ENCODE peak calls at places on chromosomes 16 and 17, in six cellular contexts. X is K562, P is HepG2, C is GM12878, A is NT2/D1, J is H1. F is an unnamed sample.

GRCh38 chr16:24845726-24846547 is at the start of gene SLC5A11:
- DNase-seq in X (no peak), P (peak; percentile 80), C (no peak), A (no peak), J (no peak), F (no peak)

GRCh38 chr16:72291121-72291520 is 119.2 kb upstream of the PMFBP1 start:
- DNase-seq in X (no peak), P (no peak), C (no peak), A (no peak), J (no peak), F (peak; percentile 44)

GRCh38 chr17:31877911-31878702 is 19.1 kb upstream of the COPRS start:
- DNase-seq in X (no peak), P (no peak), C (no peak), A (no peak), J (no peak), F (no peak)

GRCh38 chr17:40437095-40437732 is 6.0 kb upstream of the IGFBP4 start:
- DNase-seq in X (peak; percentile 69), P (no peak), C (no peak), A (no peak), J (no peak), F (no peak)

GRCh38 chr17:45705123-45706009 is 78.8 kb upstream of the CRHR1 start:
- DNase-seq in X (peak; percentile 20), P (peak; percentile 77), C (no peak), A (no peak), J (no peak), F (peak; percentile 91)

GRCh38 chr17:21039839-21040575 is 2.8 kb downstream of the USP22 start:
- DNase-seq in X (no peak), P (peak; percentile 70), C (no peak), A (no peak), J (no peak), F (peak; percentile 53)

GRCh38 chr17:31537558-31537957 is 146.1 kb downstream of the RAB11FIP4 start:
- DNase-seq in X (no peak), P (no peak), C (no peak), A (no peak), J (no peak), F (no peak)

GRCh38 chr16:89115216-89115949 is 21.7 kb downstream of the ACSF3 start:
- DNase-seq in X (peak; percentile 57), P (no peak), C (peak; percentile 67), A (no peak), J (no peak), F (no peak)

GRCh38 chr16:85193876-85194275 is 81.6 kb upstream of the CIBAR2 start:
- DNase-seq in X (no peak), P (no peak), C (no peak), A (no peak), J (no peak), F (no peak)

GRCh38 chr17:57999496-58000017 is 7.5 kb downstream of the SRSF1 start:
- DNase-seq in X (no peak), P (peak; percentile 76), C (peak; percentile 55), A (no peak), J (no peak), F (peak; percentile 80)

GRCh38 chr16:5016967-5017677 is 16.6 kb downstream of the NAGPA start:
- DNase-seq in X (no peak), P (no peak), C (no peak), A (no peak), J (no peak), F (no peak)

GRCh38 chr16:31352344-31353115 is 2.4 kb upstream of the ITGAX start:
- DNase-seq in X (no peak), P (no peak), C (no peak), A (no peak), J (no peak), F (no peak)

GRCh38 chr16:89140401-89140800 is 31.1 kb upstream of the CDH15 start:
- DNase-seq in X (no peak), P (no peak), C (no peak), A (no peak), J (no peak), F (no peak)

GRCh38 chr16:66479661-66480264 is 52.7 kb downstream of the BEAN1 start:
- DNase-seq in X (no peak), P (no peak), C (no peak), A (no peak), J (no peak), F (no peak)

GRCh38 chr16:88329726-88330700 is 52.7 kb upstream of the ZNF469 start:
- DNase-seq in X (no peak), P (no peak), C (no peak), A (no peak), J (no peak), F (no peak)

GRCh38 chr17:48344241-48344640 is 85.8 kb downstream of the SKAP1 start:
- DNase-seq in X (no peak), P (no peak), C (no peak), A (no peak), J (no peak), F (no peak)

GRCh38 chr16:26550111-26550610 is 516.6 kb upstream of the C16orf82 start:
- DNase-seq in X (no peak), P (no peak), C (no peak), A (peak; percentile 13), J (no peak), F (no peak)

GRCh38 chr17:74935585-74936469 is at the start of gene OTOP3:
- DNase-seq in X (no peak), P (no peak), C (no peak), A (no peak), J (no peak), F (no peak)

GRCh38 chr16:27225536-27226360 is 22.4 kb downstream of the KDM8 start:
- DNase-seq in X (no peak), P (no peak), C (no peak), A (no peak), J (no peak), F (no peak)

DNA sequence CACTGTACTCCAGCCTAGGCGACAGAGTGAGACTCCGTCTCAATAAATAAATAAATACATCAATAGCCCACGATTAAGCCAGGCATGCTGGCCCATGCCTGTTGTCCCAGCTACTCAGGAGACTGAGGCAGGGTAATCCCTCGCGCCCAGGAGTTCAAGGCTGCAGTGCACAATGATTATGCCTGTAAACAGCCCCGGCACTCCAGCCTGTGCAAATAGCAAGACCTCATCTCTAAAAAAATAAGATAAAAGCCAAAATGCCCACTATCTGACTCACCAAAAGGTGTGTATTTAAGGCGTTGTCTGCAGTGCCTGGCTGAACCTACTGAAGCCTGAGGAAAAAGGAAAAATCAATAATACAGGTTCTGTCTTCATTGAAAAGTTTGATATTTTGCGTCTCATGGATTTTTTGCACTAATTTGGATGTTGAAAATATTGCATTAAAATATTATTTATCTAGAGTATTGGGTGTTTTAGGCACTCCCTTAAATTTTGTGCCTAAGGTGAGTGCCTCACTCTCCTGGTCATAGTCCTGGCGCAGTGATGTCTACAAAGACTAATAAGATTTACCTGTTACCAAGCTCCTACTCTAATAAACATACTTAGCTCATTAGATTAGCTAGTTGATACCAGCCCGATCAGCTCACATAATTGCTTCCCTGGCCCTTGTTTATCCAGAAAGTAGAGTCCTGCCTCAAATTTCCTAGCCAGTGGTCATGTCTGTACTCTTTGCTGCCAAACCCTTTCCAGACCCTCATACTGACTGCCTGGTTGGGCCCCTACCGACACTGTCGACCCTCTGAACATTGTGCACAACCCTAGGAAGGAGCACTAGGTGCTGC is 24.7 kb upstream of the TOB1 start:
- DNase-seq in X (no peak), P (peak; percentile 97), C (no peak), A (no peak), J (no peak), F (peak; percentile 47)
- TF ChIP-seq ZNF274 in X (no peak), P (no peak), C (no peak), A (no peak), J (no peak), F (no peak)

GRCh38 chr17:9922012-9922848 is 17.2 kb upstream of the RCVRN start:
- DNase-seq in X (no peak), P (no peak), C (no peak), A (no peak), J (no peak), F (no peak)

GRCh38 chr17:9926150-9926804 is 21.2 kb upstream of the RCVRN start:
- DNase-seq in X (no peak), P (no peak), C (no peak), A (no peak), J (no peak), F (no peak)

GRCh38 chr17:9928601-9929341 is 23.7 kb upstream of the RCVRN start:
- DNase-seq in X (peak; percentile 12), P (peak; percentile 52), C (no peak), A (peak; percentile 58), J (peak; percentile 62), F (peak; percentile 66)

GRCh38 chr17:9925457-9925856 is 20.4 kb upstream of the RCVRN start:
- DNase-seq in X (no peak), P (no peak), C (no peak), A (no peak), J (no peak), F (no peak)

GRCh38 chr17:9924735-9925191 is 19.7 kb upstream of the RCVRN start:
- DNase-seq in X (peak; percentile 49), P (peak; percentile 66), C (peak; percentile 48), A (peak; percentile 49), J (no peak), F (peak; percentile 81)
- TF ChIP-seq ZNF274 in X (no peak), P (no peak), C (no peak), A (no peak), J (no peak), F (no peak)

GRCh38 chr17:73643012-73643845 is 1.0 kb downstream of the SDK2 start:
- DNase-seq in X (no peak), P (no peak), C (no peak), A (no peak), J (peak; percentile 67), F (no peak)
- TF ChIP-seq ZNF274 in X (no peak), P (no peak), C (no peak), A (no peak), J (no peak), F (no peak)

GRCh38 chr17:78806451-78806850 is 24.4 kb upstream of the CYTH1 start:
- DNase-seq in X (peak; percentile 33), P (no peak), C (no peak), A (no peak), J (no peak), F (no peak)
- TF ChIP-seq ZNF274 in X (no peak), P (no peak), C (no peak), A (no peak), J (no peak), F (no peak)

GRCh38 chr17:71548540-71549190 is 572.2 kb upstream of the SOX9 start:
- DNase-seq in X (no peak), P (no peak), C (no peak), A (no peak), J (no peak), F (no peak)
- TF ChIP-seq ZNF274 in X (no peak), P (no peak), C (no peak), A (no peak), J (no peak), F (no peak)